ENCODE peak calls at places on chromosomes 12 and 14, in seven cellular contexts. One of them, this sample, is unnamed.
A peak's percentile ranks its signal among the peaks of the same experiment; 100 is the strongest.

GRCh38 chr12:69154585-69155363 is 84.6 kb upstream of the CPSF6 start:
- DNase-seq in H54: no peak
- DNase-seq in central memory CD8-positive, alpha-beta T cell: peak; percentile 57
- DNase-seq in 8988T: peak; percentile 20
- DNase-seq in astrocyte of the cerebellum: peak; percentile 32
- DNase-seq in lung: peak; percentile 72
- DNase-seq in HS-27A: peak; percentile 36
- DNase-seq in this sample: peak; percentile 100

GRCh38 chr12:107564946-107565345 is 120.7 kb upstream of the PWP1 start:
- DNase-seq in central memory CD8-positive, alpha-beta T cell: no peak
- DNase-seq in HS-27A: no peak
- DNase-seq in astrocyte of the cerebellum: no peak
- DNase-seq in 8988T: no peak
- DNase-seq in lung: no peak
- DNase-seq in H54: no peak
- DNase-seq in this sample: no peak

GRCh38 chr14:103116645-103117044 is 6.6 kb upstream of the TNFAIP2 start:
- DNase-seq in lung: no peak
- DNase-seq in astrocyte of the cerebellum: no peak
- DNase-seq in H54: no peak
- DNase-seq in 8988T: no peak
- DNase-seq in central memory CD8-positive, alpha-beta T cell: no peak
- DNase-seq in HS-27A: no peak
- DNase-seq in this sample: no peak

GRCh38 chr12:58889557-58889956 is 30.7 kb downstream of the LRIG3 start:
- DNase-seq in HS-27A: no peak
- DNase-seq in 8988T: no peak
- DNase-seq in central memory CD8-positive, alpha-beta T cell: no peak
- DNase-seq in lung: no peak
- DNase-seq in astrocyte of the cerebellum: no peak
- DNase-seq in H54: no peak
- DNase-seq in this sample: no peak

GRCh38 chr14:32939254-32940065 is 781 bp downstream of the NPAS3 start:
- DNase-seq in 8988T: no peak
- DNase-seq in H54: peak; percentile 88
- DNase-seq in HS-27A: peak; percentile 4
- DNase-seq in lung: peak; percentile 43
- DNase-seq in astrocyte of the cerebellum: peak; percentile 45
- DNase-seq in central memory CD8-positive, alpha-beta T cell: no peak
- DNase-seq in this sample: peak; percentile 49

GRCh38 chr12:87266305-87266704 is 762.9 kb downstream of the C12orf50 start:
- DNase-seq in 8988T: no peak
- DNase-seq in central memory CD8-positive, alpha-beta T cell: no peak
- DNase-seq in HS-27A: no peak
- DNase-seq in H54: no peak
- DNase-seq in lung: no peak
- DNase-seq in astrocyte of the cerebellum: no peak
- DNase-seq in this sample: no peak

GRCh38 chr12:117155278-117156060 is 34.8 kb downstream of the FBXO21 start:
- DNase-seq in lung: peak; percentile 77
- DNase-seq in 8988T: peak; percentile 90
- DNase-seq in central memory CD8-positive, alpha-beta T cell: peak; percentile 73
- DNase-seq in HS-27A: no peak
- DNase-seq in astrocyte of the cerebellum: peak; percentile 5
- DNase-seq in H54: peak; percentile 67
- DNase-seq in this sample: no peak

GRCh38 chr12:101599311-101599710 is 4.5 kb downstream of the MYBPC1 start:
- DNase-seq in 8988T: no peak
- DNase-seq in lung: no peak
- DNase-seq in astrocyte of the cerebellum: no peak
- DNase-seq in H54: no peak
- DNase-seq in central memory CD8-positive, alpha-beta T cell: no peak
- DNase-seq in HS-27A: no peak
- DNase-seq in this sample: no peak

GRCh38 chr12:115700896-115701465 is 576.5 kb downstream of the MED13L start:
- DNase-seq in central memory CD8-positive, alpha-beta T cell: no peak
- DNase-seq in HS-27A: no peak
- DNase-seq in astrocyte of the cerebellum: no peak
- DNase-seq in H54: no peak
- DNase-seq in lung: no peak
- DNase-seq in 8988T: no peak
- DNase-seq in this sample: no peak

GRCh38 chr12:30166416-30166815 is 382.7 kb upstream of the TMTC1 start:
- DNase-seq in lung: no peak
- DNase-seq in H54: no peak
- DNase-seq in HS-27A: no peak
- DNase-seq in 8988T: no peak
- DNase-seq in astrocyte of the cerebellum: no peak
- DNase-seq in central memory CD8-positive, alpha-beta T cell: no peak
- DNase-seq in this sample: no peak

GRCh38 chr12:13000935-13001724 is 1.1 kb upstream of the HEBP1 start:
- DNase-seq in 8988T: peak; percentile 69
- DNase-seq in astrocyte of the cerebellum: no peak
- DNase-seq in HS-27A: peak; percentile 47
- DNase-seq in lung: peak; percentile 43
- DNase-seq in H54: peak; percentile 54
- DNase-seq in central memory CD8-positive, alpha-beta T cell: peak; percentile 15
- DNase-seq in this sample: peak; percentile 55

GRCh38 chr14:31965735-31966598 is 111.1 kb upstream of the ARHGAP5 start:
- DNase-seq in central memory CD8-positive, alpha-beta T cell: no peak
- DNase-seq in astrocyte of the cerebellum: no peak
- DNase-seq in 8988T: no peak
- DNase-seq in H54: peak; percentile 19
- DNase-seq in HS-27A: no peak
- DNase-seq in lung: no peak
- DNase-seq in this sample: no peak

GRCh38 chr12:88393017-88393767 is 187.1 kb downstream of the KITLG start:
- DNase-seq in HS-27A: peak; percentile 19
- DNase-seq in 8988T: no peak
- DNase-seq in astrocyte of the cerebellum: no peak
- DNase-seq in central memory CD8-positive, alpha-beta T cell: no peak
- DNase-seq in H54: no peak
- DNase-seq in lung: no peak
- DNase-seq in this sample: no peak

GRCh38 chr14:96631621-96632362 is 129.6 kb downstream of the PAPOLA start:
- DNase-seq in lung: peak; percentile 16
- DNase-seq in H54: no peak
- DNase-seq in central memory CD8-positive, alpha-beta T cell: no peak
- DNase-seq in 8988T: no peak
- DNase-seq in HS-27A: no peak
- DNase-seq in astrocyte of the cerebellum: no peak
- DNase-seq in this sample: no peak

GRCh38 chr14:70955543-70956480 is 48.6 kb downstream of the PCNX1 start:
- DNase-seq in central memory CD8-positive, alpha-beta T cell: peak; percentile 36
- DNase-seq in 8988T: no peak
- DNase-seq in HS-27A: no peak
- DNase-seq in H54: no peak
- DNase-seq in astrocyte of the cerebellum: no peak
- DNase-seq in lung: no peak
- DNase-seq in this sample: no peak

GRCh38 chr14:51977075-51977474 is 12.3 kb upstream of the RTRAF start:
- DNase-seq in HS-27A: no peak
- DNase-seq in lung: no peak
- DNase-seq in 8988T: no peak
- DNase-seq in central memory CD8-positive, alpha-beta T cell: no peak
- DNase-seq in astrocyte of the cerebellum: no peak
- DNase-seq in H54: no peak
- DNase-seq in this sample: no peak

GRCh38 chr12:56266634-56267442 is at the start of gene COQ10A:
- DNase-seq in 8988T: peak; percentile 97
- DNase-seq in central memory CD8-positive, alpha-beta T cell: peak; percentile 85
- DNase-seq in H54: peak; percentile 90
- DNase-seq in HS-27A: peak; percentile 77
- DNase-seq in lung: peak; percentile 90
- DNase-seq in astrocyte of the cerebellum: peak; percentile 57
- DNase-seq in this sample: peak; percentile 80

GRCh38 chr12:129075451-129076208 is 222.4 kb downstream of the GLT1D1 start:
- DNase-seq in central memory CD8-positive, alpha-beta T cell: no peak
- DNase-seq in astrocyte of the cerebellum: no peak
- DNase-seq in H54: no peak
- DNase-seq in lung: no peak
- DNase-seq in HS-27A: no peak
- DNase-seq in 8988T: no peak
- DNase-seq in this sample: no peak

GRCh38 chr14:56004323-56004722 is 113.9 kb upstream of the PELI2 start:
- DNase-seq in H54: no peak
- DNase-seq in central memory CD8-positive, alpha-beta T cell: no peak
- DNase-seq in astrocyte of the cerebellum: no peak
- DNase-seq in HS-27A: no peak
- DNase-seq in 8988T: no peak
- DNase-seq in lung: no peak
- DNase-seq in this sample: no peak

GRCh38 chr12:7154901-7155470 is 24.8 kb downstream of the CLSTN3 start:
- DNase-seq in HS-27A: no peak
- DNase-seq in H54: no peak
- DNase-seq in astrocyte of the cerebellum: no peak
- DNase-seq in lung: no peak
- DNase-seq in central memory CD8-positive, alpha-beta T cell: no peak
- DNase-seq in 8988T: no peak
- DNase-seq in this sample: no peak

GRCh38 chr12:123096159-123096558 is 54.7 kb downstream of the PITPNM2 start:
- DNase-seq in HS-27A: no peak
- DNase-seq in central memory CD8-positive, alpha-beta T cell: no peak
- DNase-seq in H54: no peak
- DNase-seq in lung: no peak
- DNase-seq in 8988T: no peak
- DNase-seq in astrocyte of the cerebellum: no peak
- DNase-seq in this sample: no peak

GRCh38 chr12:49403887-49404517 is 36.7 kb downstream of the SPATS2 start:
- DNase-seq in HS-27A: no peak
- DNase-seq in 8988T: no peak
- DNase-seq in astrocyte of the cerebellum: no peak
- DNase-seq in H54: no peak
- DNase-seq in lung: no peak
- DNase-seq in central memory CD8-positive, alpha-beta T cell: no peak
- DNase-seq in this sample: no peak

GRCh38 chr12:118033331-118033730 is 16.8 kb downstream of the RFC5 start:
- DNase-seq in HS-27A: no peak
- DNase-seq in H54: no peak
- DNase-seq in lung: no peak
- DNase-seq in 8988T: no peak
- DNase-seq in astrocyte of the cerebellum: no peak
- DNase-seq in central memory CD8-positive, alpha-beta T cell: no peak
- DNase-seq in this sample: no peak

GRCh38 chr14:93648440-93649168 is 139.7 kb downstream of the PRIMA1 start:
- DNase-seq in astrocyte of the cerebellum: no peak
- DNase-seq in HS-27A: no peak
- DNase-seq in central memory CD8-positive, alpha-beta T cell: no peak
- DNase-seq in lung: no peak
- DNase-seq in H54: no peak
- DNase-seq in 8988T: no peak
- DNase-seq in this sample: no peak

GRCh38 chr14:104826197-104826857 is 25.4 kb downstream of the ZBTB42 start:
- DNase-seq in 8988T: peak; percentile 86
- DNase-seq in lung: peak; percentile 93
- DNase-seq in central memory CD8-positive, alpha-beta T cell: peak; percentile 88
- DNase-seq in H54: peak; percentile 95
- DNase-seq in HS-27A: peak; percentile 24
- DNase-seq in astrocyte of the cerebellum: no peak
- DNase-seq in this sample: peak; percentile 78

GRCh38 chr14:46580941-46581671 is 70.5 kb downstream of the RPL10L start:
- DNase-seq in astrocyte of the cerebellum: peak; percentile 31
- DNase-seq in H54: no peak
- DNase-seq in 8988T: no peak
- DNase-seq in HS-27A: no peak
- DNase-seq in central memory CD8-positive, alpha-beta T cell: no peak
- DNase-seq in lung: no peak
- DNase-seq in this sample: no peak

GRCh38 chr12:120241561-120242274 is 23.8 kb downstream of the PXN start:
- DNase-seq in H54: no peak
- DNase-seq in lung: no peak
- DNase-seq in HS-27A: no peak
- DNase-seq in astrocyte of the cerebellum: no peak
- DNase-seq in central memory CD8-positive, alpha-beta T cell: no peak
- DNase-seq in 8988T: no peak
- DNase-seq in this sample: no peak

GRCh38 chr14:69501362-69501964 is 16.9 kb downstream of the PLEKHD1 start:
- DNase-seq in 8988T: no peak
- DNase-seq in lung: no peak
- DNase-seq in central memory CD8-positive, alpha-beta T cell: no peak
- DNase-seq in H54: no peak
- DNase-seq in HS-27A: no peak
- DNase-seq in astrocyte of the cerebellum: no peak
- DNase-seq in this sample: no peak

GRCh38 chr12:89098390-89099102 is 253.8 kb downstream of the DUSP6 start:
- DNase-seq in 8988T: no peak
- DNase-seq in HS-27A: no peak
- DNase-seq in H54: no peak
- DNase-seq in central memory CD8-positive, alpha-beta T cell: no peak
- DNase-seq in lung: no peak
- DNase-seq in astrocyte of the cerebellum: no peak
- DNase-seq in this sample: no peak

GRCh38 chr14:52332269-52332668 is 18.2 kb downstream of the PTGER2 start:
- DNase-seq in HS-27A: no peak
- DNase-seq in central memory CD8-positive, alpha-beta T cell: no peak
- DNase-seq in astrocyte of the cerebellum: peak; percentile 59
- DNase-seq in 8988T: no peak
- DNase-seq in H54: no peak
- DNase-seq in lung: no peak
- DNase-seq in this sample: no peak

GRCh38 chr14:59246566-59246965 is 58.1 kb downstream of the DAAM1 start:
- DNase-seq in astrocyte of the cerebellum: no peak
- DNase-seq in HS-27A: no peak
- DNase-seq in lung: no peak
- DNase-seq in 8988T: no peak
- DNase-seq in H54: no peak
- DNase-seq in central memory CD8-positive, alpha-beta T cell: no peak
- DNase-seq in this sample: no peak

GRCh38 chr12:105423921-105424320 is 93.4 kb downstream of the C12orf75 start:
- DNase-seq in H54: no peak
- DNase-seq in astrocyte of the cerebellum: no peak
- DNase-seq in 8988T: no peak
- DNase-seq in central memory CD8-positive, alpha-beta T cell: no peak
- DNase-seq in HS-27A: no peak
- DNase-seq in lung: no peak
- DNase-seq in this sample: no peak

GRCh38 chr14:97382616-97383226 is 585.5 kb downstream of the VRK1 start:
- DNase-seq in HS-27A: no peak
- DNase-seq in astrocyte of the cerebellum: no peak
- DNase-seq in H54: no peak
- DNase-seq in lung: no peak
- DNase-seq in 8988T: no peak
- DNase-seq in central memory CD8-positive, alpha-beta T cell: no peak
- DNase-seq in this sample: no peak

GRCh38 chr12:29226621-29227020 is 77.5 kb downstream of the FAR2 start:
- DNase-seq in 8988T: no peak
- DNase-seq in HS-27A: no peak
- DNase-seq in H54: no peak
- DNase-seq in astrocyte of the cerebellum: no peak
- DNase-seq in central memory CD8-positive, alpha-beta T cell: no peak
- DNase-seq in lung: no peak
- DNase-seq in this sample: no peak

GRCh38 chr12:124510301-124510970 is 57.0 kb downstream of the NCOR2 start:
- DNase-seq in astrocyte of the cerebellum: no peak
- DNase-seq in central memory CD8-positive, alpha-beta T cell: no peak
- DNase-seq in 8988T: no peak
- DNase-seq in HS-27A: no peak
- DNase-seq in lung: no peak
- DNase-seq in H54: no peak
- DNase-seq in this sample: no peak

GRCh38 chr12:946212-946611 is 3.3 kb downstream of the RAD52 start:
- DNase-seq in lung: no peak
- DNase-seq in H54: no peak
- DNase-seq in 8988T: no peak
- DNase-seq in central memory CD8-positive, alpha-beta T cell: no peak
- DNase-seq in astrocyte of the cerebellum: no peak
- DNase-seq in HS-27A: no peak
- DNase-seq in this sample: no peak

GRCh38 chr12:131129839-131130238 is 176.1 kb downstream of the ADGRD1 start:
- DNase-seq in central memory CD8-positive, alpha-beta T cell: no peak
- DNase-seq in lung: no peak
- DNase-seq in astrocyte of the cerebellum: no peak
- DNase-seq in H54: peak; percentile 54
- DNase-seq in HS-27A: no peak
- DNase-seq in 8988T: no peak
- DNase-seq in this sample: no peak

GRCh38 chr14:104244221-104245011 is 106.0 kb downstream of the KIF26A start:
- DNase-seq in 8988T: no peak
- DNase-seq in HS-27A: no peak
- DNase-seq in H54: no peak
- DNase-seq in astrocyte of the cerebellum: no peak
- DNase-seq in central memory CD8-positive, alpha-beta T cell: no peak
- DNase-seq in lung: no peak
- DNase-seq in this sample: no peak

This sample was measured in T1000.